ENCODE peak calls at places on chromosomes 3 and 15, in six cellular contexts. S is H9, M is neuronal stem cell, A is H1, Q is mesenchymal stem cell, Y is IMR-90. D is an unnamed sample.

GRCh38 chr15:55403531-55403930 is 4.6 kb downstream of the CCPG1 start:
- DNase-seq in S (no peak), M (no peak), A (no peak), Q (peak), Y (peak), D (no peak)

GRCh38 chr3:49759226-49759625 is 27.1 kb downstream of the IP6K1 start:
- DNase-seq in S (no peak), M (no peak), A (no peak), Q (no peak), Y (no peak), D (no peak)

GRCh38 chr3:102307442-102307841 is 127.4 kb upstream of the ZPLD1 start:
- DNase-seq in S (peak), M (no peak), A (no peak), Q (no peak), Y (no peak), D (peak)

GRCh38 chr15:92831459-92832229 is 68.5 kb upstream of the CHD2 start:
- DNase-seq in S (peak), M (peak), A (peak), Q (peak), Y (peak), D (peak)

GRCh38 chr3:182172534-182172933 is 460.8 kb downstream of the SOX2 start:
- DNase-seq in S (no peak), M (no peak), A (no peak), Q (no peak), Y (no peak), D (peak)

GRCh38 chr3:58654466-58654865 is 12.1 kb downstream of the FAM3D start:
- DNase-seq in S (no peak), M (no peak), A (no peak), Q (no peak), Y (no peak), D (no peak)

GRCh38 chr3:97817965-97818364 is 3.8 kb upstream of the CRYBG3 start:
- DNase-seq in S (no peak), M (no peak), A (no peak), Q (no peak), Y (no peak), D (no peak)

GRCh38 chr15:87648278-87648677 is 608.3 kb downstream of the NTRK3 start:
- DNase-seq in S (no peak), M (no peak), A (no peak), Q (no peak), Y (peak), D (no peak)

GRCh38 chr3:29344986-29345385 is 64.1 kb downstream of the RBMS3 start:
- DNase-seq in S (no peak), M (no peak), A (no peak), Q (no peak), Y (no peak), D (no peak)

GRCh38 chr15:63389902-63390301 is 8.3 kb upstream of the CA12 start:
- DNase-seq in S (no peak), M (no peak), A (no peak), Q (no peak), Y (no peak), D (no peak)

GRCh38 chr3:196063456-196063855 is 18.4 kb downstream of the TFRC start:
- DNase-seq in S (no peak), M (no peak), A (no peak), Q (no peak), Y (peak), D (no peak)

GRCh38 chr3:185766645-185767323 is 58.1 kb downstream of the IGF2BP2 start:
- DNase-seq in S (no peak), M (no peak), A (no peak), Q (no peak), Y (peak), D (peak)

GRCh38 chr3:197256836-197257444 is 41.5 kb downstream of the DLG1 start:
- DNase-seq in S (no peak), M (no peak), A (no peak), Q (peak), Y (peak), D (peak)

GRCh38 chr3:99084825-99085224 is 183.3 kb upstream of the DCBLD2 start:
- DNase-seq in S (no peak), M (no peak), A (no peak), Q (no peak), Y (no peak), D (no peak)

GRCh38 chr3:122714269-122714668 is 33.6 kb downstream of the PARP14 start:
- DNase-seq in S (no peak), M (no peak), A (no peak), Q (no peak), Y (no peak), D (no peak)

GRCh38 chr15:47718474-47719440 is 1.5 kb downstream of the SEMA6D start:
- DNase-seq in S (no peak), M (no peak), A (peak), Q (peak), Y (peak), D (no peak)

GRCh38 chr15:47817825-47818681 is 100.7 kb downstream of the SEMA6D start:
- DNase-seq in S (peak), M (no peak), A (no peak), Q (no peak), Y (no peak), D (no peak)

GRCh38 chr3:190014940-190015339 is 105.8 kb downstream of the P3H2 start:
- DNase-seq in S (no peak), M (no peak), A (no peak), Q (no peak), Y (no peak), D (no peak)

GRCh38 chr15:73813071-73813470 is 59.9 kb upstream of the INSYN1 start:
- DNase-seq in S (no peak), M (no peak), A (no peak), Q (no peak), Y (no peak), D (no peak)

GRCh38 chr3:188345223-188345622 is 191.3 kb downstream of the LPP start:
- DNase-seq in S (no peak), M (no peak), A (no peak), Q (peak), Y (peak), D (no peak)

GRCh38 chr15:59687831-59688230 is 1.3 kb downstream of the BNIP2 start:
- DNase-seq in S (no peak), M (no peak), A (no peak), Q (peak), Y (peak), D (peak)

GRCh38 chr15:95988574-95988887 is 342.0 kb upstream of the NR2F2 start:
- DNase-seq in S (no peak), M (no peak), A (no peak), Q (peak), Y (peak), D (peak)

GRCh38 chr3:185421577-185422232 is 58.8 kb downstream of the MAP3K13 start:
- DNase-seq in S (no peak), M (no peak), A (no peak), Q (no peak), Y (no peak), D (no peak)

GRCh38 chr15:50304856-50305255 is 39.3 kb upstream of the HDC start:
- DNase-seq in S (no peak), M (no peak), A (no peak), Q (no peak), Y (no peak), D (no peak)

GRCh38 chr3:10981961-10982360 is 10.6 kb upstream of the SLC6A1 start:
- DNase-seq in S (no peak), M (no peak), A (no peak), Q (no peak), Y (no peak), D (peak)

GRCh38 chr15:84598250-84598649 is 2.6 kb upstream of the ZSCAN2 start:
- DNase-seq in S (no peak), M (no peak), A (no peak), Q (peak), Y (peak), D (no peak)

GRCh38 chr15:78866824-78867223 is 5.9 kb upstream of the MORF4L1 start:
- DNase-seq in S (no peak), M (no peak), A (no peak), Q (no peak), Y (no peak), D (peak)

GRCh38 chr15:58361291-58361759 is 70.5 kb upstream of the LIPC start:
- DNase-seq in S (no peak), M (no peak), A (no peak), Q (peak), Y (peak), D (peak)

GRCh38 chr15:69045810-69046209 is 31.3 kb downstream of the NOX5 start:
- DNase-seq in S (no peak), M (no peak), A (no peak), Q (peak), Y (peak), D (peak)

GRCh38 chr3:194276768-194277546 is 74.2 kb downstream of the CPN2 start:
- DNase-seq in S (peak), M (no peak), A (no peak), Q (no peak), Y (peak), D (no peak)

GRCh38 chr15:68553994-68554715 is 24.6 kb upstream of the CORO2B start:
- DNase-seq in S (peak), M (peak), A (peak), Q (peak), Y (peak), D (peak)

GRCh38 chr15:76776969-76777368 is 128.2 kb downstream of the SCAPER start:
- DNase-seq in S (no peak), M (no peak), A (no peak), Q (no peak), Y (no peak), D (no peak)

GRCh38 chr3:14278265-14278798 is 99.7 kb downstream of the LSM3 start:
- DNase-seq in S (no peak), M (no peak), A (no peak), Q (no peak), Y (no peak), D (no peak)

GRCh38 chr15:45401665-45402161 is 23.4 kb upstream of the GATM start:
- DNase-seq in S (no peak), M (no peak), A (no peak), Q (no peak), Y (no peak), D (peak)

GRCh38 chr15:45402162-45402954 is 24.0 kb upstream of the GATM start:
- DNase-seq in S (peak), M (peak), A (peak), Q (peak), Y (peak), D (peak)

GRCh38 chr15:45399381-45400212 is 21.3 kb upstream of the GATM start:
- DNase-seq in S (no peak), M (peak), A (no peak), Q (peak), Y (peak), D (no peak)

GRCh38 chr15:45407786-45408185 is 29.4 kb upstream of the GATM start:
- DNase-seq in S (no peak), M (no peak), A (no peak), Q (no peak), Y (no peak), D (no peak)

GRCh38 chr15:45402955-45403892 is 24.9 kb upstream of the GATM start:
- DNase-seq in S (no peak), M (peak), A (peak), Q (peak), Y (peak), D (peak)
- H3K18ac ChIP-seq in S (peak), M (peak), A (peak), Q (peak), Y (no peak), D (peak)

DNA sequence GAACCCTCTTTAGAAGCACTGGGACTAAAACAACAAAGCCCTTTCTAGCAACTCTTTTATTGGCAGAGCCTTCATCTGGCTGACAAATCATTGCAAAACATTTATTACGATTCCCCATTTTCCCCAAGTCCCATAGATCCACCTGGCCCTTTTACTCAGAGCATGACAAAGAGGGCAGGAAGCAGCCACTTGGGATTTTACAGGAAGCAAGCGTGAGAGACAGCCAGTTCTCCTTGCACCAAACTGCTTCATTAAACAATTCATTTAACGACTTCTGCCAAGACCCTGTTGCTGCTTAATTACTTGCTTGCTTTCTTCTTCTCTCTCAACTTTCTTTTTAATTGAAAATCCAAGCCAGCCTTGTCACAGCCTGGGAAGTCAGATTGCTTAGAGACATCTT is 298.0 kb downstream of the LRRC3B start:
- DNase-seq in S (peak), M (peak), A (no peak), Q (peak), Y (no peak), D (no peak)
- H3K4ac ChIP-seq in S (no peak), M (no peak), A (no peak), Q (no peak), Y (no peak), D (no peak)

GRCh38 chr3:144879701-144880100 is 908.1 kb downstream of the DIPK2A start:
- DNase-seq in S (no peak), M (no peak), A (no peak), Q (no peak), Y (no peak), D (no peak)
- H2AFZ ChIP-seq in S (no peak), M (no peak), A (no peak), Q (no peak), Y (no peak), D (peak)

DNA sequence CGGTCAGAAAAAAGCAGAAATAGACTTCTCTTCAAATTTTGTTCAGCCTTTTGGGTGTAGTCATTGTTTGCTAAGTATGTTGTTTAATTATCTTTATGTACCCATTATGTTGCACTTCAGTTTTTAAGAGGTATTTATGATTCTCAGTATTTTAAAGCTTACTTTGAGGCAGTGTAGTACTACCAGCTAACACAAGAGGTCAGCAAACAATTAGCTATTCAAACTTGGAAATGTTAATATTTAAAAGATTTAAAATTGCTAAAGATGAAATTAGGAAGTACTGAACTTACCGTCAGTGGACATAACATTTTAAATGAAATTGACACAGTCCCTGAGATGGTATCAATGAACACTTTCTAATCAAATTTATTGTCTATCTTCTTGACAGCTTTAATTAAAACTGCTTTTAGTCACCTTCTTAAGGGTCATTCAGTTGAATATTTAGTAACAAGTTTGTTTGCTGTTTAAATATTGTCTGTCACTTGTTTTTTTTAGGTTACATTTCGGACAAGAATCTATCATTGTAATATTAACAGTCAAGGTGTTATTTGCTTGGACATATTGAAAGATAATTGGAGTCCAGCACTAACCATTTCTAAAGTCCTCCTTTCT is 28.1 kb downstream of the NKIRAS1 start:
- DNase-seq in S (no peak), M (no peak), A (no peak), Q (peak), Y (peak), D (peak)
- H3K18ac ChIP-seq in S (no peak), M (no peak), A (no peak), Q (no peak), Y (no peak), D (no peak)

GRCh38 chr15:90063733-90064247 is 38.5 kb downstream of the IDH2 start:
- DNase-seq in S (no peak), M (no peak), A (no peak), Q (no peak), Y (no peak), D (peak)
- H3K4ac ChIP-seq in S (no peak), M (no peak), A (peak), Q (no peak), Y (no peak), D (no peak)